ENCODE peak calls at places on chromosomes 7 and 10, in ten cellular contexts. E, L, C, Z, R, K, W, T, F and H are unnamed samples. For H3K36me3, the result is how much of the 10 kb centered on the place peaks cover.

GRCh38 chr10:96585726-96586418 is 940 bp downstream of the TM9SF3 start:
- DNase-seq in R (no peak), L (no peak), C (no peak), K (peak), T (no peak), Z (peak), F (peak), W (peak), E (peak), H (no peak)

GRCh38 chr10:51246156-51246555 is 171.9 kb downstream of the PRKG1 start:
- DNase-seq in Z (no peak), C (no peak), K (no peak), T (no peak), F (peak), E (no peak), L (no peak), R (peak), W (no peak), H (no peak)

GRCh38 chr7:111137296-111138195 is 46.6 kb downstream of the LRRN3 start:
- DNase-seq in F (peak), E (peak), R (no peak), L (no peak), T (no peak), C (peak), W (peak), K (peak), Z (no peak), H (no peak)

GRCh38 chr7:131633342-131633843 is 77.0 kb upstream of the PODXL start:
- DNase-seq in E (peak), T (no peak), C (no peak), W (peak), K (no peak), Z (no peak), R (no peak), F (peak), L (no peak), H (no peak)

GRCh38 chr10:108791794-108792474 is 1131.4 kb downstream of the XPNPEP1 start:
- DNase-seq in C (no peak), E (no peak), K (no peak), T (no peak), L (no peak), W (peak), F (peak), Z (no peak), R (no peak), H (no peak)

GRCh38 chr7:122055072-122055471 is 89.0 kb downstream of the AASS start:
- DNase-seq in Z (no peak), C (no peak), T (no peak), E (no peak), R (no peak), L (no peak), K (no peak), W (no peak), F (no peak), H (no peak)

GRCh38 chr10:132938472-132939329 is 3.7 kb downstream of the CFAP46 start:
- DNase-seq in C (peak), R (no peak), F (no peak), K (no peak), E (peak), Z (no peak), W (no peak), T (no peak), L (peak), H (no peak)

GRCh38 chr10:71159892-71160291 is 52.5 kb upstream of the UNC5B start:
- DNase-seq in F (no peak), K (no peak), C (no peak), L (no peak), R (no peak), T (no peak), E (no peak), Z (no peak), W (no peak), H (no peak)

GRCh38 chr10:75774780-75775490 is 343.5 kb downstream of the LRMDA start:
- DNase-seq in Z (no peak), C (no peak), R (no peak), T (no peak), F (no peak), E (peak), K (no peak), W (no peak), L (no peak), H (no peak)

DNA sequence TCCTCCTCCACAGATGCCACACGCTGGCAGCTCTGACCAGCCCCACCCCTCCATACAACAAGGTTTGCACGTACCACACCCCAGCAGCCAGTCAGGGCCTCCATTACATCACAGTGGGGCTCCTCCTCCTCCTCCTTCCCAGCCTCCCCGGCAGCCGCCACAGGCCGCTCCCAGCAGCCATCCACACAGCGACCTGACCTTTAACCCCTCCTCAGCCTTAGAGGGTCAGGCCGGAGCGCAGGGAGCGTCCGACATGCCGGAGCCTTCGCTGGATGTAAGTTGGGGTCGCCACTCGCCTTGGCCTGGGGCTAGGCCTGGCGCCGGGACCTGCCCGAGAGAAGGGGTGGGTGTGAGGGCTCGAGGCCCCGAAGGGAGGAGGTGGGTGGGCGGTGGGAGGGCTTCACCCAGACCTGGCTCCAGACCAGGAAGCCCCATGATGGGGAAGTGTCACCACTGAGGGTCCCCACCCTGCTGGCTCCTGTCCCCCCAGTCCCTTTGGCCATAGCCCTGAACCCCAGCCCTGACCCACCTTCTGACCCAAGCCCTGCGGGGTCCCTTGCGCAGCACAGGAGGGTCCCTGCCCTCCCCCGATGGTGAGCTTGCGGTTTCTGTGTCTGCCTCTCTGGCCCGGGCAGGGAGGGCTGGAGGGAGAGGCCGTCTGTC is 36.2 kb upstream of the PPIF start:
- DNase-seq in F (no peak), R (peak), Z (peak), E (no peak), T (peak), W (no peak), C (no peak), L (peak), K (no peak), H (no peak)
- H3K36me3 ChIP-seq in F (under half), R (half or more), Z (under half), E (half or more), T (half or more), W (half or more), C (half or more), L (half or more), K (under half), H (under half)

GRCh38 chr10:5858811-5859210 is 30.9 kb downstream of the ANKRD16 start:
- DNase-seq in F (no peak), K (no peak), L (no peak), R (peak), W (no peak), T (no peak), C (no peak), E (no peak), Z (no peak), H (no peak)

GRCh38 chr10:5861269-5862031 is 28.2 kb downstream of the ANKRD16 start:
- DNase-seq in W (peak), C (no peak), K (no peak), F (peak), L (no peak), Z (no peak), E (peak), T (no peak), R (peak), H (no peak)

GRCh38 chr10:5860039-5860438 is 29.7 kb downstream of the ANKRD16 start:
- DNase-seq in F (no peak), R (no peak), Z (no peak), K (no peak), T (no peak), E (no peak), W (no peak), C (no peak), L (no peak), H (no peak)

GRCh38 chr10:5856701-5857004 is 33.0 kb downstream of the ANKRD16 start:
- DNase-seq in W (no peak), T (no peak), R (no peak), E (no peak), C (no peak), F (no peak), Z (no peak), L (no peak), K (no peak), H (no peak)

GRCh38 chr10:5862360-5862929 is 27.2 kb downstream of the ANKRD16 start:
- DNase-seq in L (no peak), R (no peak), W (peak), C (no peak), Z (no peak), E (no peak), F (no peak), K (no peak), T (no peak), H (no peak)
- TF ChIP-seq CTCF in L (no peak), R (no peak), W (no peak), C (no peak), Z (no peak), E (no peak), F (no peak), K (no peak), T (no peak), H (no peak)

GRCh38 chr10:46222364-46222935 is 64.3 kb upstream of the ANTXRL start:
- DNase-seq in L (no peak), T (no peak), E (peak), F (no peak), R (no peak), W (peak), C (no peak), Z (no peak), K (no peak), H (no peak)
- H3K36me3 ChIP-seq in L (under half), T (under half), E (under half), F (under half), R (under half), W (under half), C (under half), Z (under half), K (under half), H (under half)

GRCh38 chr10:122847782-122848604 is 2.3 kb upstream of the CUZD1 start:
- DNase-seq in R (no peak), C (no peak), F (no peak), L (no peak), W (peak), T (no peak), K (no peak), Z (no peak), E (no peak), H (no peak)
- TF ChIP-seq CTCF in R (no peak), C (no peak), F (no peak), L (no peak), W (no peak), T (no peak), K (no peak), Z (no peak), E (no peak), H (no peak)

DNA sequence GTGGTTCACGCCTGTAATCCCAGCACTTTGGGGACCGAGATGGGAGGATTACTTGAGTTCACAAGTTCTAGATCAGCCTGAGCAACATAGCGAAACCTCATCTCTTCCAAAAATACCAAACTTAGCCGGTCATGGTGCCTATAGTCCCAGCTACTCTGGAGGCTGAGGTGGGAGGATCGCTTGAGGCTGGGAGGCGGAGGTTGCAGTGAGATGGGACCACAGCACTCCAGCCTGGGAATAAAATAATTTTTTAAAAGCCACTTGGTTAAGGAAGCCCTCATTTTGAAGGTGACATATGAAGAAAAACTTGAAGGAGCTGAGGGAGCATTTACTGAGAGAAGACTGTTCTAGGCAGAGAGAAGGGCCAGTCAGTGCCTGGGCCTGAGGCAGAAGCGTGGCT is 4.2 kb upstream of the EZH2 start:
- DNase-seq in R (no peak), L (no peak), T (no peak), F (no peak), Z (no peak), W (no peak), C (no peak), E (no peak), K (no peak), H (no peak)
- H3K36me3 ChIP-seq in R (under half), L (under half), T (under half), F (under half), Z (under half), W (under half), C (under half), E (under half), K (under half), H (under half)